ENCODE peak calls at places on chromosome 7, in four cellular contexts. One of them, this sample, is unnamed.

GRCh38 chr7:80361948-80362347 is 149.9 kb downstream of the GNAT3 start:
- DNase-seq in GM12878: no peak
- DNase-seq in HepG2: peak; percentile 28
- DNase-seq in K562: no peak
- DNase-seq in this sample: no peak

GRCh38 chr7:72337822-72338167 is 74.3 kb downstream of the CALN1 start:
- DNase-seq in GM12878: no peak
- DNase-seq in HepG2: no peak
- DNase-seq in K562: no peak
- DNase-seq in this sample: no peak

GRCh38 chr7:111098011-111098925 is 7.3 kb downstream of the LRRN3 start:
- DNase-seq in GM12878: no peak
- DNase-seq in HepG2: peak; percentile 20
- DNase-seq in K562: peak; percentile 64
- DNase-seq in this sample: peak; percentile 43

GRCh38 chr7:5429253-5429856 is 5.7 kb upstream of the TNRC18 start:
- DNase-seq in GM12878: no peak
- DNase-seq in HepG2: peak; percentile 91
- DNase-seq in K562: peak; percentile 71
- DNase-seq in this sample: peak; percentile 70

GRCh38 chr7:150829426-150829825 is 22.9 kb upstream of the AOC1 start:
- DNase-seq in GM12878: no peak
- DNase-seq in HepG2: no peak
- DNase-seq in K562: no peak
- DNase-seq in this sample: no peak

GRCh38 chr7:44123190-44124003 is at the start of gene POLD2:
- DNase-seq in GM12878: peak; percentile 79
- DNase-seq in HepG2: peak; percentile 90
- DNase-seq in K562: peak; percentile 98
- DNase-seq in this sample: peak; percentile 98

GRCh38 chr7:129784783-129785456 is 167.8 kb downstream of the UBE2H start:
- DNase-seq in GM12878: peak; percentile 15
- DNase-seq in HepG2: no peak
- DNase-seq in K562: peak; percentile 88
- DNase-seq in this sample: peak; percentile 32

GRCh38 chr7:158386866-158387820 is 200.5 kb downstream of the PTPRN2 start:
- DNase-seq in GM12878: no peak
- DNase-seq in HepG2: no peak
- DNase-seq in K562: no peak
- DNase-seq in this sample: no peak

GRCh38 chr7:79377097-79377496 is 76.4 kb downstream of the MAGI2 start:
- DNase-seq in GM12878: no peak
- DNase-seq in HepG2: no peak
- DNase-seq in K562: no peak
- DNase-seq in this sample: no peak

GRCh38 chr7:25235471-25235870 is 7.2 kb upstream of the NPVF start:
- DNase-seq in GM12878: no peak
- DNase-seq in HepG2: no peak
- DNase-seq in K562: no peak
- DNase-seq in this sample: no peak

GRCh38 chr7:98771519-98772241 is 98.1 kb downstream of the TMEM130 start:
- DNase-seq in GM12878: peak; percentile 35
- DNase-seq in HepG2: peak; percentile 42
- DNase-seq in K562: no peak
- DNase-seq in this sample: peak; percentile 25

DNA sequence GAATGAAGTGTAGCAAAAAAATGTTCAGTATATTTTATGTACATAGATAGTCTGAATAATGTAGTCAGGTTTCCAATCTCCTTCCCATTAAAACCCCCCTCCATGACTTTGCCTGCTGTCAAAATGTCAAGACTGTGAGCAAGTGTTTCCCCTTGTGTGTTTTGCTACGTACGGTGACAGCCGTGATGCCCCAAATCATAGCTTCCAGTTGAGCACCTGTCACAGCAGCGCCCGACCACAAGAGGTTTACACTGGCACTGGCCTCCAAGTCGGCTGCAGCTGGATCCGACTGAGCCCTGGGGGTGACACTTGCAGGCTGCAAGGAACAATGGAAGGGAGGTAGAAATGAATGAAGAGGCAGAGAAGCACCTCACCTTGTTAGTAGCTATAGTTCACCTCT is 62.3 kb downstream of the LAMB4 start:
- DNase-seq in GM12878: no peak
- DNase-seq in HepG2: no peak
- DNase-seq in K562: no peak
- DNase-seq in this sample: no peak
- TF ChIP-seq ETV6 in GM12878: no peak
- TF ChIP-seq ETV6 in HepG2: no peak
- TF ChIP-seq ETV6 in K562: no peak
- TF ChIP-seq ETV6 in this sample: no peak

GRCh38 chr7:69283421-69283820 is 314.9 kb upstream of the AUTS2 start:
- DNase-seq in GM12878: no peak
- DNase-seq in HepG2: no peak
- DNase-seq in K562: no peak
- DNase-seq in this sample: no peak
- TF ChIP-seq ETV6 in GM12878: no peak
- TF ChIP-seq ETV6 in HepG2: no peak
- TF ChIP-seq ETV6 in K562: no peak
- TF ChIP-seq ETV6 in this sample: no peak

DNA sequence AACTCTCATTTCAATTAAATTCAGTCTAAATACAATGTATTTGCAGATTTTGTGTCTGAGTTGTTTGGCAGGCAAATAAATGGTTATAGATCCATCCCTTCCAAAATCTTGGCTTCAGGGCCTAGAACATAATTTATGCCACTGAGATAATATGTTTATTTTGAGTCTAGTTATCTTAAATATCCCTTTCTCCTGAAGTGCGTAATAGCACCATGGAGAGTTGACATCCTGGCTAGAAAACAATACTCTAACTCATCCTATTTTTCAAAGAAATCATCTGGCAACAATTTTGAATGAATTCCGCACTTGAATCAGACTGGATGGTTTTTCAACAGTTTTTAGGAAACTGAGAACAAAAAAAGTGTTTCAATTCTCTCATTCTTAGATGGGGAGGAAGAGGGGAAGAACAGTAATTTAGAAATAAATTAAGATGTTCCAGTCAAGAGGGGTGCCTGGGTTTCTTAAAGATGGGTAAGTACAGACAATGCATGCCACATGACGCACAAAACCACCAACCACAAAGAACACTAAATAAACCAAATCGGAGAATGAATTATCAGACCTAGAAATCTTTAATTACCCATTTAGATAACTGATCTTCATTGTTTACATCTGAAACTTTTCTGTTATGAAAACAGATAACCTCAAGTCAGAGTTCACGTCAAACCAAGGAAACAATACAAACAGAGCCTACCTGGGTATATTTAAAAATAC is 228.7 kb upstream of the PTN start:
- DNase-seq in GM12878: no peak
- DNase-seq in HepG2: no peak
- DNase-seq in K562: no peak
- DNase-seq in this sample: no peak
- TF ChIP-seq ETV6 in GM12878: no peak
- TF ChIP-seq ETV6 in HepG2: no peak
- TF ChIP-seq ETV6 in K562: no peak
- TF ChIP-seq ETV6 in this sample: no peak

GRCh38 chr7:121398246-121398645 is 2.1 kb upstream of the FAM3C start:
- DNase-seq in GM12878: no peak
- DNase-seq in HepG2: peak; percentile 23
- DNase-seq in K562: no peak
- DNase-seq in this sample: no peak
- TF ChIP-seq ETV6 in GM12878: no peak
- TF ChIP-seq ETV6 in HepG2: no peak
- TF ChIP-seq ETV6 in K562: no peak
- TF ChIP-seq ETV6 in this sample: no peak

DNA sequence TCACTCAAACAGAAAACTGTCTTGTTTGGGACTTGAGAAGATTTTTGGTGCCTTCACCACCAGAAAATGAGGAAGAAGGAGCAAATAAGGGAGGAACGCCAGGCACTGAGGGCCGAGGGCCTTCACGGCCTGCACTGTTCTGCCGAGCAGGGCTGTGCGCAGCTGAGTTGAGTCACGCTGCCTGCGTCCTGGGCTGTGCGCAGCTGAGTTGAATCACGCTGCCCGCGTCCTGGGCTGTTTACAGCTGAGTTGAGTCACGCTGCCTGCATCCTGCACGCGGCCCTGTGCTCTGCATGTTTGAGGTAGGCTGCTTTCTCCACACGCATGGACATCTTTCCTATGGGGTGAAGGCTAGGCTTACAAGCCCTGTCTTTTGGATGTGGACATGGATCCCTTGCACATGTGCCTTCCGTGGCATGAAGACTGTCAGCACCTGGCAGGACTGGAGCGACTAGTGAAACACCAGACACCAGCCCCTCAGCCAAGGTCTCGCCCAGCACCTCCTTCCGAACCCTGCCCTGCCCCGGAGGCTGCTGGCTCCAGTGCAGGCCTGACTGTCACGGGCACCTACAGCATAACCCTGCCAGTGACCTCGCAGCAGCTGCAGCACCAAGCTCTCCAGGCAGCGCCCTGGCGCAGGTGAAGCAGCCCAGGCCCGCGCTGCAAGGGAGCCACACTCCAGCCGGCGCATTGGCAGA is 96.7 kb downstream of the HTR5A start:
- DNase-seq in GM12878: no peak
- DNase-seq in HepG2: no peak
- DNase-seq in K562: peak; percentile 60
- DNase-seq in this sample: no peak
- TF ChIP-seq ETV6 in GM12878: no peak
- TF ChIP-seq ETV6 in HepG2: no peak
- TF ChIP-seq ETV6 in K562: no peak
- TF ChIP-seq ETV6 in this sample: no peak

GRCh38 chr7:148700693-148701092 is 2.0 kb downstream of the CUL1 start:
- DNase-seq in GM12878: no peak
- DNase-seq in HepG2: no peak
- DNase-seq in K562: peak; percentile 88
- DNase-seq in this sample: no peak
- TF ChIP-seq ETV6 in GM12878: no peak
- TF ChIP-seq ETV6 in HepG2: no peak
- TF ChIP-seq ETV6 in K562: no peak
- TF ChIP-seq ETV6 in this sample: no peak

DNA sequence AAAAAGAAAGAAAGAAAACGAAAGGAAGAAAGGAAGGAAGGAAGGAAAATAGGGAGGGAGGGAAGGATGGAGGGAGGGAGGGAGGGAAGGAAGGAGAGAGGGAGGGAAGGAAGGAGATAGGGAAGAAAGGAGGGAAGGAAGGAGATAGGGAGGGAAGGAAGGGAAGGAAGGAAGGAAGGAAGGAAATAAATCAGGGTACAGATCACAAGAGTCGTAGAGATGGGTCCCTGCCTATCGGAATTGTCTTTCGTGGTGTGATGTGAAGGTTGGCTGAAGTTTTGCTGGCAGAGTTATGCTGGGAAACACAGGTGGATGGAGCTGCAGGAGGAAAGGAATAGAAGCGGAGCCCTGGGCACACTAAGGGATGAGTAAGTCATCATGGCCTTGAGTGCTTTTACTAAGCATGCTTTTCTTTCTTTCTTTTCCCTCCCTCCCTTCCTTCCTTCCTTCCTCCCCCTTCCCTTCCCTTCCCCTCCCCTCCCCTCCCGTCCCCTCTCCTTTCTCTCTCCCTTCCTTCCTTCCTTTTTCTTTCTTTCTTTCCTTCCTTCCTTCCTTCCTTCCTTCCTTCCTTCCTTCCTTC is 11.9 kb upstream of the TPST1 start:
- DNase-seq in GM12878: no peak
- DNase-seq in HepG2: no peak
- DNase-seq in K562: no peak
- DNase-seq in this sample: no peak
- TF ChIP-seq ETV6 in GM12878: no peak
- TF ChIP-seq ETV6 in HepG2: no peak
- TF ChIP-seq ETV6 in K562: no peak
- TF ChIP-seq ETV6 in this sample: no peak

GRCh38 chr7:51045319-51046102 is 262.8 kb upstream of the GRB10 start:
- DNase-seq in GM12878: no peak
- DNase-seq in HepG2: peak; percentile 23
- DNase-seq in K562: no peak
- DNase-seq in this sample: no peak
- TF ChIP-seq ETV6 in GM12878: no peak
- TF ChIP-seq ETV6 in HepG2: no peak
- TF ChIP-seq ETV6 in K562: no peak
- TF ChIP-seq ETV6 in this sample: no peak

DNA sequence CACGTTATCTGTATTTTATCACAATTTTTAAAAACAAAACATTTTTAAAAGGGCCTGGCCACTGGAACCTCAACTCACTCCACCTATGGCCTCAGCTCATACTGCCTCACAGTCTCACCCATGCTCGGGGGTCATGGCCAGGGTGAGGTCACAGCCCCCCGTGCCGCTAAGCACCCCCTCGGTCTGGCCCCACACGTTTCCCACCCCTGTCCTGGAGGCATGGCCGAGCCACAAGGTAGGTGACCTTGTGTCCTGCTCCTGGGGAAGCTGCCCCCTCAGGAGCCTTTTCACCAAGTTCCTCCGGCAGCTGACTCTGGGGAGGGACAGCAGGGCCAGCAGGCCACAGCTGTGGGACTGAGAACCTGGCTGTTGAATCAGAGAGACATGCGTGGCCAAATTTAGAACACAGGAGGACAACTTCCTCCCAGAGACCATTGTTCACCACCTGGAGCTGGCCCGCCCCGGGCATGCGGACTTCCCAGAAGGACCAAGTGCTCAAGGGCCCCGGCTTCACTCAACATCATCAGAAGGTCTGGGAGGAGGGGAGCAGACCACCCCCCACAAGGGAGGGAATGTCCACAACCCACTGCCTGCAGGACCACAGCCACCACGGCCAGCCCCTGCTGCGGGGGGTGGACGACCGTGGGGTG is 48.5 kb upstream of the PDGFA start:
- DNase-seq in GM12878: no peak
- DNase-seq in HepG2: no peak
- DNase-seq in K562: no peak
- DNase-seq in this sample: no peak
- TF ChIP-seq ETV6 in GM12878: no peak
- TF ChIP-seq ETV6 in HepG2: no peak
- TF ChIP-seq ETV6 in K562: no peak
- TF ChIP-seq ETV6 in this sample: no peak

This sample was measured in WTC11.